ENCODE peak calls at places on chromosome 14, in four cellular contexts. O is CD4-positive, alpha-beta memory T cell; C is tibial artery; K is lower lobe of right lung. Q is an unnamed sample.

GRCh38 chr14:65872536-65872935 is 460.0 kb downstream of the FUT8 start:
- DNase-seq in O (no peak), C (no peak), K (no peak), Q (no peak)

GRCh38 chr14:26820101-26820500 is 222.3 kb upstream of the NOVA1 start:
- DNase-seq in O (no peak), C (no peak), K (no peak), Q (no peak)

GRCh38 chr14:54444003-54444402 is 2.8 kb upstream of the CNIH1 start:
- DNase-seq in O (no peak), C (no peak), K (no peak), Q (no peak)

GRCh38 chr14:103155013-103155412 is 31.8 kb downstream of the TNFAIP2 start:
- DNase-seq in O (no peak), C (peak; percentile 85), K (peak; percentile 81), Q (peak; percentile 84)

GRCh38 chr14:55129428-55130193 is 559 bp downstream of the LGALS3 start:
- DNase-seq in O (peak; percentile 77), C (peak; percentile 79), K (peak; percentile 81), Q (peak; percentile 80)

GRCh38 chr14:46344327-46344937 is 307.1 kb downstream of the RPL10L start:
- DNase-seq in O (no peak), C (no peak), K (no peak), Q (no peak)

GRCh38 chr14:100819829-100820475 is 6.0 kb upstream of the MEG3 start:
- DNase-seq in O (no peak), C (no peak), K (no peak), Q (no peak)

GRCh38 chr14:102875652-102876051 is 46.8 kb upstream of the AMN start:
- DNase-seq in O (no peak), C (no peak), K (no peak), Q (no peak)

GRCh38 chr14:44352212-44352611 is 154.9 kb downstream of the FSCB start:
- DNase-seq in O (no peak), C (no peak), K (no peak), Q (no peak)

GRCh38 chr14:61179061-61179675 is 102.0 kb downstream of the TMEM30B start:
- DNase-seq in O (no peak), C (no peak), K (no peak), Q (no peak)

GRCh38 chr14:104373055-104373854 is 206.3 kb upstream of the C14orf180 start:
- DNase-seq in O (no peak), C (no peak), K (peak; percentile 30), Q (no peak)
- H3K9me3 ChIP-seq in O (no peaks in the 10 kb centered on the region), C (no peaks in the 10 kb centered on the region), K (no peaks in the 10 kb centered on the region), Q (no peaks in the 10 kb centered on the region)

DNA sequence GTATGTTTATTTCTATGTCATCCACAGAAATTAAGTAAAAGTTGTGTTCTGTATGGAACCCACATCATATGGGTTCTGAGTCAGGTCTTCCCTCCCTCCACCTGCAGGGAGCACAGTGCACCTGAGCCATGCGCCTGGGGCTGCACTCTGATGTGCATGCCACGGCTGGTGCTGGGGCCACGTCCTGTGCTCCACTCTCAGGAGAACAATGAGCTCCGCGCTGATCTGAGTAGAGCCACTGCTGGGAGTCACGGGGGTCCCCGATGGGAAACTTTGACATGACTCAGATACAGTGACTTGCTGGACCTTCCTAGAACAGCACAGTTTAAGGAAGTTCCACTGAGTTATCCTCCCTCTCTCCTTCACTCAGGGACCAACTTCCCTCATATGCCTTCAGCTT is 683.4 kb downstream of the TMEM121 start:
- DNase-seq in O (peak; percentile 51), C (no peak), K (no peak), Q (no peak)
- H3K9me3 ChIP-seq in O (no peaks in the 10 kb centered on the region), C (no peaks in the 10 kb centered on the region), K (no peaks in the 10 kb centered on the region), Q (no peaks in the 10 kb centered on the region)

GRCh38 chr14:72284176-72284575 is 351.9 kb downstream of the RGS6 start:
- DNase-seq in O (no peak), C (no peak), K (no peak), Q (no peak)
- H3K9me3 ChIP-seq in O (no peaks in the 10 kb centered on the region), C (no peaks in the 10 kb centered on the region), K (peaks cover 23% of the 10 kb centered on the region), Q (peaks cover 40% of the 10 kb centered on the region)

DNA sequence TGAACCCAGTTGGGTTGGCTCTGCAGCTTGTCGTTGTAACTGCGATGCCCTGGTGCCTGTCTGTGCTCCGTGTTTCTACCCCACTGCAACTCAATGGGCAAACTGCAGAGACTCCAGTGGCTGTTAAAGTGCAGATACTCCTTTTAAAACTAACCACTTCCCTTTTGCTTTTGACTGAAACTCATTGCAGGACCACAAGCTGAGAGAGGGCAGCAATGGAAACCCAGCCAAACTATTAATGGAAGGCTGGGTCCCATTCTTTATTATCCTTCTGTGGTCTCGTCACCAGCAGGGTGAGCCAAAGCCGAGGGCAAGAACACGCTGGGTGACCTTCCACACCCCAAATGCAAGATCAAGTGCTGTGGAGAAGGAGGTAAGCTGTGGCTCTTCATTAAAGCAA is 910.4 kb downstream of the VRK1 start:
- DNase-seq in O (peak; percentile 36), C (no peak), K (no peak), Q (no peak)
- H3K9me3 ChIP-seq in O (no peaks in the 10 kb centered on the region), C (no peaks in the 10 kb centered on the region), K (no peaks in the 10 kb centered on the region), Q (no peaks in the 10 kb centered on the region)

DNA sequence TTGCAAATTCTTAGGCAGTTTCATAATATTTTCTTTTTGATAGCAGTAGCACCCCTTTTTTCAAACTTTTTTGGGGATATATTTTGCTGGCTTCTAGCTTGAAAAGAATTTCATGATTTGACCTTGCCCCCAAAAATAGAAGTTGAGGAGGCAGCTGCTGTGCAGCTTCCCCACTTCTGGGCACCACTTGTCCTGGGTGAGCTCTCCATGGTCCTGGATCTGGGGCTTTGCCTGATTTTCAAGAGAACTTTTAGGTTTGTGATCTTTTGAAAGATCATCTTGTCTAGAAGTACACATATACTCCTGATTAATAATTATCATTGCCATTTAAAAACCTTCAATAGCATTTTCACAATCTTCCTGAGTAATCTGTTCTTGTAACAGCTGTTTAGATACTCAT is 271.6 kb downstream of the NPAS3 start:
- DNase-seq in O (no peak), C (no peak), K (no peak), Q (no peak)
- H3K9me3 ChIP-seq in O (no peaks in the 10 kb centered on the region), C (no peaks in the 10 kb centered on the region), K (no peaks in the 10 kb centered on the region), Q (no peaks in the 10 kb centered on the region)

DNA sequence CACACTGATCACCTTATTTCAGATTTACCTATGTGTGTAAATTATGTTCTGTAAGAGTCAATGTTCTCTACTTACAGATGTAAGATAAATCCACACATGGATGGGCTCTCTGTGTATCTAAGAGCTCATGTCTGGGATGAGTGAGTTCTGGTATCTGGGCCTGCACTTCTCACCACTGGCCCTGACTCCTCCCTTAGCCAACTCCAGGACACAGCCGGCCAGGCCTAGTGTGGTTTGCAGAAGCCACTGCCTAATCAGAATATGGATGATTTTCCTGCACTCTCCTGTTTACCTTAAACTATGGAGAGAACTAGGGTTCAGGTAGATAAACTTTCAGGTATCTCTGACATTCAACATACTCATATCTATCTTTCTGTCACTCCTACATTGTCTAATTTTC is 1284.8 kb downstream of the TMEM121 start:
- DNase-seq in O (no peak), C (no peak), K (no peak), Q (no peak)
- H3K9me3 ChIP-seq in O (no peaks in the 10 kb centered on the region), C (no peaks in the 10 kb centered on the region), K (no peaks in the 10 kb centered on the region), Q (no peaks in the 10 kb centered on the region)

GRCh38 chr14:106845286-106846087 is 1319.1 kb downstream of the TMEM121 start:
- DNase-seq in O (peak; percentile 54), C (no peak), K (peak; percentile 79), Q (peak; percentile 68)

GRCh38 chr14:106846218-106846617 is 1319.8 kb downstream of the TMEM121 start:
- DNase-seq in O (no peak), C (no peak), K (no peak), Q (no peak)

GRCh38 chr14:106844608-106845285 is 1318.4 kb downstream of the TMEM121 start:
- DNase-seq in O (peak; percentile 77), C (peak; percentile 53), K (peak; percentile 89), Q (peak; percentile 88)

GRCh38 chr14:106850913-106851825 is 1324.8 kb downstream of the TMEM121 start:
- DNase-seq in O (no peak), C (no peak), K (no peak), Q (no peak)

DNA sequence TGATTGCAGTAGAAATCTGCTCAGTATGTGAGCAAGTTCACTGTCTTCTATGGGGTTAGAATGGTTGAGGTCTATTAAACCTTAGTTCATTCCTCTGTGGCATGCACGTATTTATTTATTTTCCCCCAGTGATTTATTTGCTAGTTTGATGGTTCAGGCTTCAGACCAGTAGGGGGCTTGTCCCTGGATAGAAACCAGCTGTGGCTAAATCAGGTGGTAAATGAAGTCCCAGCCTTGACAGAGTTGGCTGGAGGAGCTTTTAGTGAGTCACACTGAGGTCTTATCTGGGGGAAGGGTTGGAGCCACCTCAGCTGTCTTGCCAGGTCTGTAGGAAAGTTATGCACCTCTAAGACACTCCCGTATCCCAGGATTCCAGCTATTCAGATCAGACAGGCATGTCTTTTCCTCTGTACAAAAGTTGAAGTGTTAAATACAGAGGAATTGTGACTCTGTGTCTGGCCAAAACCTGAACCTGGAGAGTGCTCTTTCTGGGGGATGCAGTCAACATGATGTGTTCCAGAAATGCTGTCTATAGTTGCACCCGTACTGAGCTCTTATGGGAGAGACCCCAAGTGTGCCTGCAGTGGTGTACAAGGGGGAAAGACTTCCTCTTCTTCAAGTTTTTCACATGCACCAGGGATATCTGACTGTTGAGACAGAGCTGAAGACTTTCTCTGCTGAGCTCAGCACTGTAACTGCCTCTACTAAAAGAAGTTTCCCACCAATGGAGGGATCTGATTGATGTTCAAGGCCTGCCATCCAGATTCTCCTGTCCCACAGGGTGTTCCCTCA is 1322.1 kb downstream of the TMEM121 start:
- DNase-seq in O (no peak), C (no peak), K (no peak), Q (no peak)
- H3K9me3 ChIP-seq in O (no peaks in the 10 kb centered on the region), C (no peaks in the 10 kb centered on the region), K (no peaks in the 10 kb centered on the region), Q (no peaks in the 10 kb centered on the region)

Q was measured in left lung.